ENCODE peak calls at places on chromosomes 7 and 10, in five cellular contexts. One of them, this sample, is unnamed.

GRCh38 chr7:100396421-100396982 is 23.2 kb downstream of the PILRA start:
- DNase-seq in fibroblast of mammary gland: no peak
- DNase-seq in SJCRH30: no peak
- DNase-seq in IMR-90: no peak
- DNase-seq in naive thymus-derived CD4-positive, alpha-beta T cell: no peak
- DNase-seq in this sample: no peak

GRCh38 chr7:135930565-135931423 is 46.4 kb downstream of the MTPN start:
- DNase-seq in fibroblast of mammary gland: peak
- DNase-seq in SJCRH30: no peak
- DNase-seq in IMR-90: peak
- DNase-seq in naive thymus-derived CD4-positive, alpha-beta T cell: no peak
- DNase-seq in this sample: peak

GRCh38 chr7:128701062-128701785 is 29.1 kb downstream of the GARIN1A start:
- DNase-seq in fibroblast of mammary gland: no peak
- DNase-seq in SJCRH30: no peak
- DNase-seq in IMR-90: no peak
- DNase-seq in naive thymus-derived CD4-positive, alpha-beta T cell: no peak
- DNase-seq in this sample: no peak

GRCh38 chr7:762891-763290 is 35.8 kb upstream of the PRKAR1B start:
- DNase-seq in fibroblast of mammary gland: no peak
- DNase-seq in SJCRH30: no peak
- DNase-seq in IMR-90: no peak
- DNase-seq in naive thymus-derived CD4-positive, alpha-beta T cell: no peak
- DNase-seq in this sample: no peak

GRCh38 chr7:155811560-155811894 is 736 bp downstream of the SHH start:
- DNase-seq in fibroblast of mammary gland: no peak
- DNase-seq in SJCRH30: no peak
- DNase-seq in IMR-90: no peak
- DNase-seq in naive thymus-derived CD4-positive, alpha-beta T cell: no peak
- DNase-seq in this sample: no peak

GRCh38 chr10:80153460-80153859 is 20.9 kb downstream of the PLAC9 start:
- DNase-seq in fibroblast of mammary gland: no peak
- DNase-seq in SJCRH30: no peak
- DNase-seq in IMR-90: no peak
- DNase-seq in naive thymus-derived CD4-positive, alpha-beta T cell: no peak
- DNase-seq in this sample: no peak

GRCh38 chr10:133378251-133379096 is 588 bp upstream of the PAOX start:
- DNase-seq in fibroblast of mammary gland: peak
- DNase-seq in SJCRH30: peak
- DNase-seq in IMR-90: peak
- DNase-seq in naive thymus-derived CD4-positive, alpha-beta T cell: peak
- DNase-seq in this sample: peak

GRCh38 chr7:116354546-116355422 is 144.4 kb downstream of the TES start:
- DNase-seq in fibroblast of mammary gland: peak
- DNase-seq in SJCRH30: peak
- DNase-seq in IMR-90: peak
- DNase-seq in naive thymus-derived CD4-positive, alpha-beta T cell: no peak
- DNase-seq in this sample: peak

GRCh38 chr7:151460474-151460855 is 20.5 kb upstream of the CRYGN start:
- DNase-seq in fibroblast of mammary gland: no peak
- DNase-seq in SJCRH30: no peak
- DNase-seq in IMR-90: no peak
- DNase-seq in naive thymus-derived CD4-positive, alpha-beta T cell: no peak
- DNase-seq in this sample: no peak

GRCh38 chr7:139131622-139132021 is 22.1 kb upstream of the ZC3HAV1 start:
- DNase-seq in fibroblast of mammary gland: no peak
- DNase-seq in SJCRH30: no peak
- DNase-seq in IMR-90: no peak
- DNase-seq in naive thymus-derived CD4-positive, alpha-beta T cell: no peak
- DNase-seq in this sample: no peak

GRCh38 chr7:271266-272107 is 18.5 kb upstream of the FOXL3 start:
- DNase-seq in fibroblast of mammary gland: no peak
- DNase-seq in SJCRH30: no peak
- DNase-seq in IMR-90: no peak
- DNase-seq in naive thymus-derived CD4-positive, alpha-beta T cell: no peak
- DNase-seq in this sample: no peak

GRCh38 chr10:21494221-21495001 is 31.1 kb downstream of the SKIDA1 start:
- DNase-seq in fibroblast of mammary gland: no peak
- DNase-seq in SJCRH30: no peak
- DNase-seq in IMR-90: no peak
- DNase-seq in naive thymus-derived CD4-positive, alpha-beta T cell: no peak
- DNase-seq in this sample: peak

GRCh38 chr7:33710608-33711007 is 194.7 kb upstream of the BMPER start:
- DNase-seq in fibroblast of mammary gland: no peak
- DNase-seq in SJCRH30: peak
- DNase-seq in IMR-90: peak
- DNase-seq in naive thymus-derived CD4-positive, alpha-beta T cell: no peak
- DNase-seq in this sample: peak

GRCh38 chr7:99631311-99632109 is 14.8 kb downstream of the ZSCAN25 start:
- DNase-seq in fibroblast of mammary gland: peak
- DNase-seq in SJCRH30: peak
- DNase-seq in IMR-90: peak
- DNase-seq in naive thymus-derived CD4-positive, alpha-beta T cell: no peak
- DNase-seq in this sample: peak

GRCh38 chr7:14761506-14762296 is 140.8 kb downstream of the DGKB start:
- DNase-seq in fibroblast of mammary gland: peak
- DNase-seq in SJCRH30: peak
- DNase-seq in IMR-90: peak
- DNase-seq in naive thymus-derived CD4-positive, alpha-beta T cell: no peak
- DNase-seq in this sample: peak

GRCh38 chr7:8590791-8591190 is 157.4 kb downstream of the NXPH1 start:
- DNase-seq in fibroblast of mammary gland: no peak
- DNase-seq in SJCRH30: no peak
- DNase-seq in IMR-90: no peak
- DNase-seq in naive thymus-derived CD4-positive, alpha-beta T cell: no peak
- DNase-seq in this sample: no peak

GRCh38 chr10:63515002-63515763 is 6.0 kb upstream of the REEP3 start:
- DNase-seq in fibroblast of mammary gland: peak
- DNase-seq in SJCRH30: peak
- DNase-seq in IMR-90: peak
- DNase-seq in naive thymus-derived CD4-positive, alpha-beta T cell: no peak
- DNase-seq in this sample: peak

GRCh38 chr7:47714669-47715607 is 133.0 kb upstream of the TNS3 start:
- DNase-seq in fibroblast of mammary gland: no peak
- DNase-seq in SJCRH30: no peak
- DNase-seq in IMR-90: no peak
- DNase-seq in naive thymus-derived CD4-positive, alpha-beta T cell: no peak
- DNase-seq in this sample: no peak

GRCh38 chr7:111914287-111914686 is 291.9 kb downstream of the DOCK4 start:
- DNase-seq in fibroblast of mammary gland: no peak
- DNase-seq in SJCRH30: no peak
- DNase-seq in IMR-90: no peak
- DNase-seq in naive thymus-derived CD4-positive, alpha-beta T cell: no peak
- DNase-seq in this sample: no peak

GRCh38 chr7:123789817-123790216 is 41.0 kb upstream of the WASL start:
- DNase-seq in fibroblast of mammary gland: no peak
- DNase-seq in SJCRH30: no peak
- DNase-seq in IMR-90: no peak
- DNase-seq in naive thymus-derived CD4-positive, alpha-beta T cell: no peak
- DNase-seq in this sample: no peak

DNA sequence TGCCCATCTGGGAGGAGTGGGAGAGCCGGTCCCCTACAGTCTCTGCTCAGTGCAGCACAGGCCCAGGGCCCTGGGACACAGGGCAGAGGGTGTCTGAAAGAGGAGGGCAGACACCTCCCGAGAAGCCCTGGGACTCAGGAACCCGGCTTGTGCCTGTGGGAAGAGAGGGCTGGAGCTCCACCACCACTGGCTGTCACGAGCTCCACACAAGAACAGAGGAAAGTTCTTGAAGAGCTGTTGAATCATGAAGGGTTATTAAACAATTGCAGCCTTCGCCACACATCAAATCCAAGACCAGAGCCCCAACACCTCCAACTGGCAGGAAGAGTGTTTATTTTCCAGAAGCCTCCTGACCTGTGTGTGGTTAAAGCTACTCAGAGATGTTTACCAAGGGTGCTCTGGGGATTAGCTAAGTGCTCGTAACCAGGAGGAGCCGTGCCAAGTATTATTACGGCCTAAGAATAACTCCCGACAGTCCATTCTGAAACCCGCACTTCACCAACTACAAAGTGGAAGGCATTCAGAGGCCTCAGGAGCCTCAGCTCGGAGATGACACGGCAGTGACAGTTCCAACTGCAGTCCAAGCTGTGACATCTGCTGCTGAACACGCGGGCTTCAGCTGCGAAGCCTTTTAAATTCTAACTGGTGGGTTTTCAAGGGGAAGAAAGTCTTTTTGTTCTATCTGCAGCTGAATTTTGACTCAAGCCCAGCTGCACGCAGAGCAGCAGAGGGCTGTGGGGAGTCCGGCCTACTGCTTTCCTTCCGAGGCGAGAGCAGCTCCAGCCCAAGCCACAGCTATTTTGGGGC is 75.1 kb downstream of the MAD1L1 start:
- DNase-seq in fibroblast of mammary gland: peak
- DNase-seq in SJCRH30: peak
- DNase-seq in IMR-90: peak
- DNase-seq in naive thymus-derived CD4-positive, alpha-beta T cell: no peak
- DNase-seq in this sample: peak
- H3K4me3 ChIP-seq in fibroblast of mammary gland: no peak
- H3K4me3 ChIP-seq in SJCRH30: no peak
- H3K4me3 ChIP-seq in IMR-90: no peak
- H3K4me3 ChIP-seq in naive thymus-derived CD4-positive, alpha-beta T cell: no peak
- H3K4me3 ChIP-seq in this sample: no peak

DNA sequence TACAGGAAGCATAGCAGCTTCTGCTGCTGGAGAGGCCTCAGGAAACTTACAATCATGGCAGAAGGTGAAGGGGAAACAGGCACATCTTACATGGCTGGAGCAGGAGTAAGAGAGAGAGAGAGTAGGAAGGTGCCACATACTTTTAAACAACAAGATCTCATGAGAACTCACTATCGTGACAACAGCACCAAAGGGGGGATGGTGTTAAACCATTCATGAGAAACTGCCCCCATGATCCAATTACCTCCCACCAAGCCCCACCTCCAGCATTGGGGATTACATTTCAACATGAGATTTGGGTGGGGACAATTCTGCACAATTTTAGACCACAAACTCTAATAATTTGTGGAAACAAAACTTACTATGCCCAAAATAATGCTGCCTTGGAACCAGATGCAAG is 16.8 kb upstream of the ARMC3 start:
- DNase-seq in fibroblast of mammary gland: no peak
- DNase-seq in SJCRH30: no peak
- DNase-seq in IMR-90: no peak
- DNase-seq in naive thymus-derived CD4-positive, alpha-beta T cell: no peak
- DNase-seq in this sample: no peak
- H3K4me3 ChIP-seq in fibroblast of mammary gland: no peak
- H3K4me3 ChIP-seq in SJCRH30: no peak
- H3K4me3 ChIP-seq in IMR-90: no peak
- H3K4me3 ChIP-seq in naive thymus-derived CD4-positive, alpha-beta T cell: no peak
- H3K4me3 ChIP-seq in this sample: no peak

DNA sequence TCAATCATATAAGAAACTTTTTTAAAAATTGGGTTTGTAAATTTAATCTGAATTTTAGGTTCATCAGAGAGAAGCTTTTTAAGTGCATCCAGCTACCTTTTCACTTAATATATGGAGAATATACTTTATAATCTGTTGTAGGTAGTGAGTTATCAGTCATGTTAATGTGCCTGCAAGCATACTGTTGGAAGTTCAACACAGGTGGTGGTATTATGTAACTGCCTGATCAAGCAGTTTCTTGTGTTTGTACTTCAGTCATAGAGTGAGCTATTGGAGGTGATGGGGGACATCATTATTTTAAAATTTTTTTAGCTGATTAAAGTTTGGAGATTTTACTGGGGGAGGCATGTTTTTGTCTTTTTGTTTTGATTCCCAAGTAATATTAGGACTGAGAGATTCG is 2.5 kb downstream of the TNKS2 start:
- DNase-seq in fibroblast of mammary gland: no peak
- DNase-seq in SJCRH30: no peak
- DNase-seq in IMR-90: no peak
- DNase-seq in naive thymus-derived CD4-positive, alpha-beta T cell: no peak
- DNase-seq in this sample: no peak
- H3K4me3 ChIP-seq in fibroblast of mammary gland: no peak
- H3K4me3 ChIP-seq in SJCRH30: no peak
- H3K4me3 ChIP-seq in IMR-90: no peak
- H3K4me3 ChIP-seq in naive thymus-derived CD4-positive, alpha-beta T cell: no peak
- H3K4me3 ChIP-seq in this sample: no peak

DNA sequence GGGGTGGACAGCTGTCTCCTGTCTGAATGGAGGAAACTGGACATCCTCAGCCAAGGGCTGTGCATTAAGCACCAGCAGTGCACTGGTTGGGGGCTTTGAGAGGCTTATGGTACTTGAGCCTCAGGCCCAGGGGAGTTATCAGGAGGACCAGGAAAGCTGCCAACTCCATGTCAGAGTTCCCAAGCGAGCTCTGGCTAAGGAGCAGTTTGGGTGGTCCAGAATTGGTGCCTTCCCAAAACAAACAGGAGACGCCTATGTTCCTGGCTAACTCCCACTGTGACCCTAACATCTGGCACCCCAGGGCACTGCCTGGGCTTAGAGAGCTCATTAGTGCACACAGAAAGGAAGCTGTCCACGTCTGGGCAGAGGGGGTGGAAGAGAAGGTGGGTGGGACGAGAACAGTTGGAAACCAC is 408.6 kb upstream of the NPVF start:
- DNase-seq in fibroblast of mammary gland: no peak
- DNase-seq in SJCRH30: peak
- DNase-seq in IMR-90: no peak
- DNase-seq in naive thymus-derived CD4-positive, alpha-beta T cell: no peak
- DNase-seq in this sample: no peak
- H3K4me3 ChIP-seq in fibroblast of mammary gland: no peak
- H3K4me3 ChIP-seq in SJCRH30: no peak
- H3K4me3 ChIP-seq in IMR-90: no peak
- H3K4me3 ChIP-seq in naive thymus-derived CD4-positive, alpha-beta T cell: no peak
- H3K4me3 ChIP-seq in this sample: no peak

GRCh38 chr10:11448190-11448544 is 163.3 kb downstream of the USP6NL start:
- DNase-seq in fibroblast of mammary gland: no peak
- DNase-seq in SJCRH30: peak
- DNase-seq in IMR-90: no peak
- DNase-seq in naive thymus-derived CD4-positive, alpha-beta T cell: no peak
- DNase-seq in this sample: no peak
- H3K4me3 ChIP-seq in fibroblast of mammary gland: no peak
- H3K4me3 ChIP-seq in SJCRH30: no peak
- H3K4me3 ChIP-seq in IMR-90: no peak
- H3K4me3 ChIP-seq in naive thymus-derived CD4-positive, alpha-beta T cell: no peak
- H3K4me3 ChIP-seq in this sample: no peak

GRCh38 chr10:60304832-60305231 is 84.8 kb downstream of the ANK3 start:
- DNase-seq in fibroblast of mammary gland: no peak
- DNase-seq in SJCRH30: no peak
- DNase-seq in IMR-90: no peak
- DNase-seq in naive thymus-derived CD4-positive, alpha-beta T cell: no peak
- DNase-seq in this sample: no peak
- H3K4me3 ChIP-seq in fibroblast of mammary gland: no peak
- H3K4me3 ChIP-seq in SJCRH30: no peak
- H3K4me3 ChIP-seq in IMR-90: no peak
- H3K4me3 ChIP-seq in naive thymus-derived CD4-positive, alpha-beta T cell: no peak
- H3K4me3 ChIP-seq in this sample: no peak

GRCh38 chr7:108770981-108771728 is 201.5 kb downstream of the DNAJB9 start:
- DNase-seq in fibroblast of mammary gland: no peak
- DNase-seq in SJCRH30: no peak
- DNase-seq in IMR-90: no peak
- DNase-seq in naive thymus-derived CD4-positive, alpha-beta T cell: no peak
- DNase-seq in this sample: no peak

DNA sequence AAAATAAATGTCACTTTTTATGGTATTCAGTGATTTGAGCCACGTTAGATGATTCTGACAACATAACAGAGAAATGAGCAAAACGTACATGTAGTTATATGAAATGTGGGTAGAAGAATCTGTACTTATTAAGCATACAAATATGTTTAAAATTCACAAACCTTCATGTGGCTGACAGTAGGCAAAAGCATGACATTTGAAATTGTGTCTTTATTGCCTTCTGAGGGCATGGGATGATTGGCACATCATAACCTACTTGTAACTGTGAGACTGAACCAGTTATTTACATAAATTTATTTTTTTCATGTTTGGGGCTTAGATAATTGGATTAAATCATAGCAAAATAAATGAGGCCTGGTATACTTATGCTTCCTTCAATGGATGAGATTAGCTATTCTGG is 202.2 kb downstream of the DNAJB9 start:
- DNase-seq in fibroblast of mammary gland: no peak
- DNase-seq in SJCRH30: no peak
- DNase-seq in IMR-90: no peak
- DNase-seq in naive thymus-derived CD4-positive, alpha-beta T cell: no peak
- DNase-seq in this sample: no peak
- H3K4me3 ChIP-seq in fibroblast of mammary gland: no peak
- H3K4me3 ChIP-seq in SJCRH30: no peak
- H3K4me3 ChIP-seq in IMR-90: no peak
- H3K4me3 ChIP-seq in naive thymus-derived CD4-positive, alpha-beta T cell: no peak
- H3K4me3 ChIP-seq in this sample: no peak